ENCODE peak calls at places on chromosomes 3 and 15, in ten cellular contexts. One of them, this sample, is unnamed.

GRCh38 chr3:17605032-17605431 is 137.4 kb downstream of the TBC1D5 start:
- DNase-seq in HepG2: peak; percentile 7
- DNase-seq in breast epithelium: no peak
- DNase-seq in A549: peak; percentile 50
- DNase-seq in body of pancreas: no peak
- DNase-seq in uterus: no peak
- DNase-seq in upper lobe of left lung: no peak
- DNase-seq in testis: no peak
- DNase-seq in H1: no peak
- DNase-seq in endothelial cell of umbilical vein: peak; percentile 50
- DNase-seq in this sample: no peak

GRCh38 chr3:125079675-125080045 is 23.9 kb upstream of the HEG1 start:
- DNase-seq in upper lobe of left lung: no peak
- DNase-seq in A549: no peak
- DNase-seq in body of pancreas: no peak
- DNase-seq in breast epithelium: no peak
- DNase-seq in uterus: no peak
- DNase-seq in HepG2: peak; percentile 38
- DNase-seq in endothelial cell of umbilical vein: no peak
- DNase-seq in testis: no peak
- DNase-seq in H1: no peak
- DNase-seq in this sample: no peak

GRCh38 chr3:183548262-183548769 is 7.2 kb downstream of the KLHL6 start:
- DNase-seq in breast epithelium: no peak
- DNase-seq in HepG2: no peak
- DNase-seq in body of pancreas: no peak
- DNase-seq in H1: peak; percentile 46
- DNase-seq in endothelial cell of umbilical vein: peak; percentile 94
- DNase-seq in A549: peak; percentile 79
- DNase-seq in upper lobe of left lung: no peak
- DNase-seq in uterus: no peak
- DNase-seq in testis: no peak
- DNase-seq in this sample: no peak

GRCh38 chr15:48681274-48681840 is 35.8 kb upstream of the FBN1 start:
- DNase-seq in body of pancreas: no peak
- DNase-seq in HepG2: no peak
- DNase-seq in upper lobe of left lung: no peak
- DNase-seq in testis: no peak
- DNase-seq in breast epithelium: no peak
- DNase-seq in A549: no peak
- DNase-seq in uterus: no peak
- DNase-seq in H1: no peak
- DNase-seq in endothelial cell of umbilical vein: no peak
- DNase-seq in this sample: no peak

GRCh38 chr15:90918835-90919234 is 13.5 kb downstream of the HDDC3 start:
- DNase-seq in uterus: no peak
- DNase-seq in breast epithelium: no peak
- DNase-seq in HepG2: no peak
- DNase-seq in endothelial cell of umbilical vein: no peak
- DNase-seq in A549: no peak
- DNase-seq in upper lobe of left lung: no peak
- DNase-seq in H1: no peak
- DNase-seq in testis: peak; percentile 83
- DNase-seq in body of pancreas: no peak
- DNase-seq in this sample: no peak

GRCh38 chr3:196128172-196128843 is 46.4 kb upstream of the TFRC start:
- DNase-seq in uterus: no peak
- DNase-seq in endothelial cell of umbilical vein: no peak
- DNase-seq in HepG2: no peak
- DNase-seq in upper lobe of left lung: no peak
- DNase-seq in A549: no peak
- DNase-seq in breast epithelium: no peak
- DNase-seq in body of pancreas: no peak
- DNase-seq in testis: no peak
- DNase-seq in H1: no peak
- DNase-seq in this sample: no peak

GRCh38 chr3:57855281-57855680 is 99.2 kb downstream of the SLMAP start:
- DNase-seq in breast epithelium: no peak
- DNase-seq in HepG2: no peak
- DNase-seq in uterus: no peak
- DNase-seq in body of pancreas: no peak
- DNase-seq in A549: no peak
- DNase-seq in upper lobe of left lung: no peak
- DNase-seq in testis: no peak
- DNase-seq in H1: no peak
- DNase-seq in endothelial cell of umbilical vein: no peak
- DNase-seq in this sample: no peak

GRCh38 chr3:150740733-150741496 is 22.1 kb downstream of the SIAH2 start:
- DNase-seq in H1: no peak
- DNase-seq in upper lobe of left lung: no peak
- DNase-seq in testis: no peak
- DNase-seq in body of pancreas: no peak
- DNase-seq in HepG2: peak; percentile 90
- DNase-seq in A549: no peak
- DNase-seq in breast epithelium: no peak
- DNase-seq in uterus: no peak
- DNase-seq in endothelial cell of umbilical vein: no peak
- DNase-seq in this sample: no peak

GRCh38 chr15:29070471-29071192 is 184.9 kb downstream of the APBA2 start:
- DNase-seq in endothelial cell of umbilical vein: no peak
- DNase-seq in A549: no peak
- DNase-seq in H1: no peak
- DNase-seq in breast epithelium: no peak
- DNase-seq in HepG2: no peak
- DNase-seq in uterus: no peak
- DNase-seq in upper lobe of left lung: no peak
- DNase-seq in testis: no peak
- DNase-seq in body of pancreas: no peak
- DNase-seq in this sample: no peak

GRCh38 chr15:51077565-51078153 is 17.0 kb downstream of the TNFAIP8L3 start:
- DNase-seq in H1: peak; percentile 66
- DNase-seq in breast epithelium: no peak
- DNase-seq in upper lobe of left lung: peak; percentile 73
- DNase-seq in endothelial cell of umbilical vein: peak; percentile 62
- DNase-seq in A549: no peak
- DNase-seq in body of pancreas: peak; percentile 75
- DNase-seq in HepG2: no peak
- DNase-seq in testis: peak; percentile 84
- DNase-seq in uterus: peak; percentile 85
- DNase-seq in this sample: peak; percentile 70
- TF ChIP-seq POLR2A in H1: peak; percentile 46
- TF ChIP-seq POLR2A in breast epithelium: no peak
- TF ChIP-seq POLR2A in upper lobe of left lung: peak; percentile 49
- TF ChIP-seq POLR2A in endothelial cell of umbilical vein: peak; percentile 50
- TF ChIP-seq POLR2A in A549: no peak
- TF ChIP-seq POLR2A in body of pancreas: no peak
- TF ChIP-seq POLR2A in HepG2: no peak
- TF ChIP-seq POLR2A in testis: no peak
- TF ChIP-seq POLR2A in uterus: peak; percentile 25
- TF ChIP-seq POLR2A in this sample: no peak

DNA sequence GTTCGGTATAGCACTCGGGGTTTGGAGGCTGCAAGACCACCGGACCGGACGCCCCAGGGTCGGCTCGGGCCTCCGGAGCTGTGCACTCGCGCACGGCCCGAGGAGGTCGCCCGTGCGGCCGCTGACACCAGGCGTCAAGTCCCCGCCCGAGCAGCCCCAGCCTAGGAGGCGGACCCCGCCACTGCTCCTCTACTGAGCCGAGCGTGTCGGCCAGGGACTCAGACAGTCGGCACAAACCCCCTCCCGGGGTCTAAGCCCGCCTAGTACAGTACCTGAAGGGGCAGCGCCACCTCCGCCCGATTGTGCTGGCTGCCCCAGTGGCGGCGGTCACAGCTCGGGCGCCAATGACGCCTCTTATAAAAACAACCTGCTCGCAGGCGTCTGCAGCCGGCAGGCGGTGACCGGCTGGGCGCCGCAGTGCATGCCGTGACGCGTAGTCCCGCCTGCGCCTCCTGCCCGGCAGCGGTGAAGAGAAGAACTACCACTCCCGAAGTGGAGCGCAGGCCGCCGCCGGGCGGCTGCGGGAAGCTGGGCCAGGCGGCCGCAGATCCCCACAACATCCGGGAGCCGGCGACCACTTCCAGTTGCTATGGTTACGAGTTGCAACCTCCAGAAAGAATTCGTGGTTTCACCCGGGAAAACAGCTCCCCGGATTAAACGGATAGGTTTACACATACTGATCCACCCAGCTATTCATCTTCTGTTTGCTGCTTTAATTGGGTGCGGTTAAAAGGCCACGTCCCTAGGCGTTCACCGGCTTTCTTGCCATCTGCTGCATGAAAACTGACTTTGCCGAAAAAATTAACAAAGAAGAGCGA is at the start of the genes CCPG1 and PIERCE2:
- DNase-seq in testis: peak; percentile 92
- DNase-seq in uterus: peak; percentile 79
- DNase-seq in upper lobe of left lung: peak; percentile 96
- DNase-seq in endothelial cell of umbilical vein: peak; percentile 96
- DNase-seq in H1: peak; percentile 92
- DNase-seq in A549: peak; percentile 97
- DNase-seq in HepG2: peak; percentile 87
- DNase-seq in breast epithelium: peak; percentile 88
- DNase-seq in body of pancreas: peak; percentile 94
- DNase-seq in this sample: peak; percentile 96
- TF ChIP-seq POLR2A in testis: no peak
- TF ChIP-seq POLR2A in uterus: peak; percentile 69
- TF ChIP-seq POLR2A in upper lobe of left lung: peak; percentile 94
- TF ChIP-seq POLR2A in endothelial cell of umbilical vein: peak; percentile 67
- TF ChIP-seq POLR2A in H1: no peak
- TF ChIP-seq POLR2A in A549: peak; percentile 57
- TF ChIP-seq POLR2A in HepG2: peak; percentile 66
- TF ChIP-seq POLR2A in breast epithelium: peak; percentile 51
- TF ChIP-seq POLR2A in body of pancreas: peak; percentile 98
- TF ChIP-seq POLR2A in this sample: peak; percentile 92

DNA sequence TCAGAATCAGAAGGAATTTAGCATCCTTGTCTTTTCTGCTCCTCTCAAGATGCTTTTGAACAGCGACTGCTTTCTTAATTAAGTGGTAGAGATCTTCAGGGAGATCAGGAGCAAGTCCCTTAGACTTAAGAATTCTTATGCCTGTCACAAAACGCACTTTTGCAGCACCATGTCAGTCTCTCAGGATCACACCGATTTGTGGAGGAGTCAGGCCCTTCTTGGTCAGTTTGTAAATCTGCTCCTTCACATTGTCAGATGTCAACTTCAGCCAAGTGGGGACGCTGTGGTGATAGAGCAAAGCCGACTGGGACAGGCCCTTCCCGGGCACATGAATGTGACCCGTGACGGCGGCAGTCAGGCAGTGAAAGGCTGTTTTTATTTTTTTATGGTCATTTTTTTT is 35.7 kb upstream of the MYZAP start:
- DNase-seq in breast epithelium: no peak
- DNase-seq in upper lobe of left lung: no peak
- DNase-seq in H1: no peak
- DNase-seq in uterus: no peak
- DNase-seq in HepG2: no peak
- DNase-seq in testis: no peak
- DNase-seq in A549: no peak
- DNase-seq in endothelial cell of umbilical vein: no peak
- DNase-seq in body of pancreas: no peak
- DNase-seq in this sample: no peak
- TF ChIP-seq POLR2A in breast epithelium: no peak
- TF ChIP-seq POLR2A in upper lobe of left lung: no peak
- TF ChIP-seq POLR2A in H1: no peak
- TF ChIP-seq POLR2A in uterus: no peak
- TF ChIP-seq POLR2A in HepG2: no peak
- TF ChIP-seq POLR2A in testis: no peak
- TF ChIP-seq POLR2A in A549: no peak
- TF ChIP-seq POLR2A in endothelial cell of umbilical vein: no peak
- TF ChIP-seq POLR2A in body of pancreas: no peak
- TF ChIP-seq POLR2A in this sample: no peak

DNA sequence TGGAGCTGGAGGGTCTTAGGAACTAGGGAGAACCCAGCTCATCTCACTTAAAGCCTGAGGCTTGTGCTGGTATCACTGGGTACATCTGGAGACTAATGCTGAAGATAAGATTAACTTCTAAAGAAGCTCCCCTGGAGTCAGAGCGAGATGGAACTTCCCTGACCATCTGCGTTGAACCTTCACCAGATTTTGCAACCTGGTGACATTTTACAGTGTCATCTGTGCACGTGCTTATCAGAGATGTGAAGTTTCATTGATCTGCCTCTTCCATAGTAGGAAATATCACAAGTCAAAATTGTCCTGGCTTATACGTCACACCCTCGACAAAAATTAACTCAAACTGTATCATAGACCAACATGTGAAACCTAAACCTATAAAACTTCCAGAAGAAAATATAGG is 395.5 kb downstream of the SHQ1 start:
- DNase-seq in body of pancreas: no peak
- DNase-seq in uterus: no peak
- DNase-seq in testis: no peak
- DNase-seq in breast epithelium: no peak
- DNase-seq in endothelial cell of umbilical vein: no peak
- DNase-seq in HepG2: no peak
- DNase-seq in A549: no peak
- DNase-seq in H1: no peak
- DNase-seq in upper lobe of left lung: no peak
- DNase-seq in this sample: no peak
- TF ChIP-seq POLR2A in body of pancreas: no peak
- TF ChIP-seq POLR2A in uterus: no peak
- TF ChIP-seq POLR2A in testis: no peak
- TF ChIP-seq POLR2A in breast epithelium: no peak
- TF ChIP-seq POLR2A in endothelial cell of umbilical vein: no peak
- TF ChIP-seq POLR2A in HepG2: no peak
- TF ChIP-seq POLR2A in A549: no peak
- TF ChIP-seq POLR2A in H1: no peak
- TF ChIP-seq POLR2A in upper lobe of left lung: no peak
- TF ChIP-seq POLR2A in this sample: no peak

GRCh38 chr3:141311496-141312358 is 56.6 kb upstream of the ZBTB38 start:
- DNase-seq in A549: peak; percentile 98
- DNase-seq in H1: peak; percentile 94
- DNase-seq in body of pancreas: peak; percentile 99
- DNase-seq in testis: peak; percentile 99
- DNase-seq in uterus: peak; percentile 99
- DNase-seq in breast epithelium: peak; percentile 98
- DNase-seq in upper lobe of left lung: peak; percentile 99
- DNase-seq in endothelial cell of umbilical vein: peak; percentile 97
- DNase-seq in HepG2: peak; percentile 96
- DNase-seq in this sample: peak; percentile 99
- TF ChIP-seq POLR2A in A549: peak; percentile 81
- TF ChIP-seq POLR2A in H1: peak; percentile 34
- TF ChIP-seq POLR2A in body of pancreas: peak; percentile 80
- TF ChIP-seq POLR2A in testis: peak; percentile 24
- TF ChIP-seq POLR2A in uterus: peak; percentile 51
- TF ChIP-seq POLR2A in breast epithelium: peak; percentile 63
- TF ChIP-seq POLR2A in upper lobe of left lung: peak; percentile 75
- TF ChIP-seq POLR2A in endothelial cell of umbilical vein: peak; percentile 76
- TF ChIP-seq POLR2A in HepG2: peak; percentile 95
- TF ChIP-seq POLR2A in this sample: no peak

GRCh38 chr3:136385457-136385856 is 135.3 kb downstream of the PCCB start:
- DNase-seq in body of pancreas: no peak
- DNase-seq in H1: no peak
- DNase-seq in breast epithelium: no peak
- DNase-seq in upper lobe of left lung: no peak
- DNase-seq in testis: no peak
- DNase-seq in HepG2: no peak
- DNase-seq in endothelial cell of umbilical vein: no peak
- DNase-seq in A549: no peak
- DNase-seq in uterus: no peak
- DNase-seq in this sample: no peak
- TF ChIP-seq POLR2A in body of pancreas: no peak
- TF ChIP-seq POLR2A in H1: no peak
- TF ChIP-seq POLR2A in breast epithelium: no peak
- TF ChIP-seq POLR2A in upper lobe of left lung: no peak
- TF ChIP-seq POLR2A in testis: no peak
- TF ChIP-seq POLR2A in HepG2: no peak
- TF ChIP-seq POLR2A in endothelial cell of umbilical vein: no peak
- TF ChIP-seq POLR2A in A549: no peak
- TF ChIP-seq POLR2A in uterus: no peak
- TF ChIP-seq POLR2A in this sample: no peak

This sample was measured in heart left ventricle.